ENCODE peak calls at places on chromosomes 16 and 17, in nine cellular contexts. E, B, D, G, Z, U, Q, T and I are unnamed samples.

GRCh38 chr16:63652091-63652490 is 1469.8 kb downstream of the CDH11 start:
- DNase-seq in E (no peak), B (no peak), D (no peak), G (no peak), Z (no peak), U (no peak), Q (no peak), T (no peak), I (no peak)

GRCh38 chr16:900211-900610 is 70.6 kb downstream of the LMF1 start:
- DNase-seq in E (no peak), B (no peak), D (no peak), G (no peak), Z (no peak), U (peak; percentile 1), Q (no peak), T (no peak), I (no peak)

GRCh38 chr16:66228791-66229190 is 137.7 kb upstream of the CDH5 start:
- DNase-seq in E (no peak), B (no peak), D (no peak), G (no peak), Z (peak; percentile 59), U (no peak), Q (no peak), T (peak; percentile 15), I (no peak)

GRCh38 chr16:1082266-1082951 is 9.9 kb downstream of the SSTR5 start:
- DNase-seq in E (no peak), B (no peak), D (peak; percentile 74), G (no peak), Z (no peak), U (no peak), Q (no peak), T (no peak), I (no peak)

GRCh38 chr16:75304521-75305363 is 53.3 kb upstream of the BCAR1 start:
- DNase-seq in E (peak; percentile 43), B (no peak), D (no peak), G (no peak), Z (peak; percentile 60), U (peak; percentile 57), Q (peak; percentile 84), T (peak; percentile 68), I (peak; percentile 62)

GRCh38 chr17:14616508-14616907 is 315.6 kb downstream of the HS3ST3B1 start:
- DNase-seq in E (no peak), B (no peak), D (no peak), G (no peak), Z (no peak), U (no peak), Q (no peak), T (no peak), I (no peak)

GRCh38 chr17:45225964-45226530 is 4.4 kb downstream of the FMNL1 start:
- DNase-seq in E (peak; percentile 40), B (peak; percentile 38), D (no peak), G (peak; percentile 95), Z (no peak), U (peak; percentile 81), Q (peak; percentile 99), T (peak; percentile 86), I (peak; percentile 95)

GRCh38 chr17:73757324-73757942 is 113.2 kb upstream of the SDK2 start:
- DNase-seq in E (no peak), B (no peak), D (no peak), G (no peak), Z (no peak), U (no peak), Q (no peak), T (no peak), I (no peak)

GRCh38 chr17:43216762-43217613 is 5.3 kb downstream of the TMEM106A start:
- DNase-seq in E (no peak), B (no peak), D (no peak), G (no peak), Z (no peak), U (no peak), Q (peak; percentile 21), T (peak; percentile 34), I (peak; percentile 42)

GRCh38 chr16:67555795-67556212 is 6.5 kb upstream of the CTCF start:
- DNase-seq in E (no peak), B (no peak), D (no peak), G (no peak), Z (no peak), U (no peak), Q (no peak), T (no peak), I (no peak)

GRCh38 chr16:85002099-85002541 is 9.2 kb downstream of the ZDHHC7 start:
- DNase-seq in E (no peak), B (no peak), D (no peak), G (no peak), Z (peak; percentile 28), U (no peak), Q (no peak), T (no peak), I (no peak)

GRCh38 chr16:30096862-30097563 is 1.0 kb upstream of the YPEL3 start:
- DNase-seq in E (no peak), B (no peak), D (no peak), G (no peak), Z (no peak), U (no peak), Q (no peak), T (no peak), I (no peak)
- H3K4me3 ChIP-seq in E (no peak overlapping the region), B (no peak overlapping the region), D (peak overlapping the region; percentile 85), G (peak overlapping the region; percentile 8), Z (peak overlapping the region; percentile 85), U (no peak overlapping the region), Q (no peak overlapping the region), T (peak overlapping the region; percentile 90), I (no peak overlapping the region)

GRCh38 chr17:35089846-35090193 is 26.3 kb upstream of the RFFL start:
- DNase-seq in E (peak; percentile 74), B (no peak), D (peak; percentile 33), G (no peak), Z (no peak), U (no peak), Q (peak; percentile 84), T (no peak), I (peak; percentile 88)
- TF ChIP-seq CTCF in E (no peak), B (no peak), D (no peak), G (no peak), Z (no peak), U (no peak), Q (no peak), T (no peak), I (no peak)

DNA sequence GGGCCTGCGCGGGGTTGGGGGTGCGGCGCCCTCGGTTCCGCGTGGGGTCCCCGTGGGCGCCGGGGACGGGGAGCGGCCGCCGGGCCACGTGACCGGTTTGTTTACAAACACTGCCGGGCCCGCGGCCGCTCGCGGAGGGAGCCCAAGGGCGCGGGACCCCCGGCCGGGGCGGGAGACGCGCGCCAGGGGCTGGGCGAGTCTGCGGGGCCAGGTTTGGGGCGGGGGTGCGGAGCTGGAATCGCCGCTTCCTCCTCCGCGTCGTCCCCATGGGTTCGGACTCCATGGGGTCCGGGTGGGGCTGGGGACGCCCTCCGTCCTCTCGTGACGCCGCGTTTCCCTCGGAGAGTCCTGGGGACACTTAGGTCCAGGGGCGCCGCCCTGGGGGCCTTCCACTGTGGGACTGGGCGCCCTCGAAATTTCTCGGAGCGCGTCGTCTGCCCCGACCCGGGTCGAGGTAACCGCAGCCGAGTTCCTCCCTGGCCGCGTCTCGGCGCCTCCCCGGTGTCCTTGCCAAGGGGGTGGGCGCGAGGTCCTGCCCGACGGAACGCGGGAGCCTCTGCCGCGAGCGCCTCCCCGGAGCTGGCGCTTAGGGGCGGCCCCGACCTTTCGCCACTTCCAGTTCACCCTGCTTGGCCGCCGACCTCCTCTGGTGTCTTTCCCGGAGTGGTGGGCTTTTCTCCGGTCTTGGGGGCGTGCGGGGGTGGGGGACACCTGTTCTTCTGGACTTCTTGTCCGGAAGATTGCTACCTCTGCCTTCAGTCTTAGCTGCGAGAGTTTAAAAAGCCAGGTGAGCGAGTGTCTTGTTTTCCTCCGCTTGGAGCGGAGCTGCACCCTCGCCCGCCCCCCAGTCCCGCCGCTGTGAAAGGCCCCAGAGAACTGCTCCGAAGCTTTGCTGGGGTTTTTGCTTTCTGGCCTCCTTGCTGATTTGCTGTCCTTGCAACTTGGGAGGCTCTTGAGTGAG is 754 bp downstream of the YPEL2 start:
- DNase-seq in E (no peak), B (no peak), D (peak; percentile 92), G (no peak), Z (peak; percentile 34), U (peak; percentile 78), Q (peak; percentile 91), T (peak; percentile 79), I (peak; percentile 50)
- TF ChIP-seq POLR2A in E (no peak), B (no peak), D (peak; percentile 14), G (no peak), Z (peak; percentile 7), U (no peak), Q (no peak), T (peak; percentile 26), I (no peak)

GRCh38 chr17:48051278-48051677 is 3.1 kb downstream of the NFE2L1 start:
- DNase-seq in E (no peak), B (no peak), D (no peak), G (no peak), Z (peak; percentile 35), U (no peak), Q (peak; percentile 73), T (peak; percentile 72), I (no peak)

GRCh38 chr17:48052956-48053757 is 5.0 kb downstream of the NFE2L1 start:
- DNase-seq in E (no peak), B (peak; percentile 78), D (no peak), G (no peak), Z (peak; percentile 81), U (peak; percentile 94), Q (peak; percentile 78), T (peak; percentile 92), I (peak; percentile 93)

GRCh38 chr17:48053758-48054237 is 5.6 kb downstream of the NFE2L1 start:
- DNase-seq in E (no peak), B (no peak), D (no peak), G (no peak), Z (no peak), U (no peak), Q (no peak), T (no peak), I (no peak)

GRCh38 chr17:48054238-48055185 is 6.4 kb downstream of the NFE2L1 start:
- DNase-seq in E (no peak), B (peak; percentile 60), D (peak; percentile 73), G (no peak), Z (peak; percentile 84), U (peak; percentile 85), Q (peak; percentile 75), T (peak; percentile 93), I (peak; percentile 81)

GRCh38 chr17:48051706-48052486 is 3.7 kb downstream of the NFE2L1 start:
- DNase-seq in E (peak; percentile 52), B (peak; percentile 34), D (no peak), G (no peak), Z (peak; percentile 76), U (peak; percentile 72), Q (peak; percentile 50), T (peak; percentile 81), I (no peak)
- H3K4me3 ChIP-seq in E (no peak overlapping the region), B (peak overlapping the region; percentile 71), D (no peak overlapping the region), G (peak overlapping the region; percentile 97), Z (peak overlapping the region; percentile 27), U (peak overlapping the region; percentile 19), Q (no peak overlapping the region), T (peak overlapping the region; percentile 85), I (no peak overlapping the region)

GRCh38 chr17:21164226-21165019 is 37.7 kb downstream of the DHRS7B start:
- DNase-seq in E (no peak), B (no peak), D (no peak), G (no peak), Z (no peak), U (no peak), Q (no peak), T (no peak), I (no peak)
- TF ChIP-seq CTCF in E (no peak), B (no peak), D (no peak), G (no peak), Z (no peak), U (peak; percentile 11), Q (no peak), T (no peak), I (no peak)